ENCODE peak calls at places on chromosomes 16 and 17, in eight cellular contexts. One of them, this sample, is unnamed.

GRCh38 chr16:19116711-19117449 is 3.1 kb downstream of the ITPRIPL2 start:
- DNase-seq in adrenal gland: peak; percentile 46
- DNase-seq in CD8-positive, alpha-beta T cell: no peak
- DNase-seq in lung: no peak
- DNase-seq in left lung: no peak
- DNase-seq in Karpas-422: no peak
- DNase-seq in prostate gland: no peak
- DNase-seq in upper lobe of right lung: no peak
- DNase-seq in this sample: no peak

GRCh38 chr16:26665166-26665939 is 401.4 kb upstream of the C16orf82 start:
- DNase-seq in lung: no peak
- DNase-seq in prostate gland: no peak
- DNase-seq in CD8-positive, alpha-beta T cell: no peak
- DNase-seq in adrenal gland: no peak
- DNase-seq in Karpas-422: peak; percentile 63
- DNase-seq in upper lobe of right lung: no peak
- DNase-seq in left lung: no peak
- DNase-seq in this sample: no peak

GRCh38 chr16:67246081-67246944 is 968 bp downstream of the FHOD1 start:
- DNase-seq in upper lobe of right lung: peak; percentile 97
- DNase-seq in left lung: peak; percentile 93
- DNase-seq in CD8-positive, alpha-beta T cell: peak; percentile 34
- DNase-seq in adrenal gland: peak; percentile 92
- DNase-seq in lung: peak; percentile 94
- DNase-seq in Karpas-422: peak; percentile 89
- DNase-seq in prostate gland: peak; percentile 89
- DNase-seq in this sample: peak; percentile 44

GRCh38 chr17:29127840-29128239 is 52.4 kb downstream of the MYO18A start:
- DNase-seq in adrenal gland: no peak
- DNase-seq in prostate gland: no peak
- DNase-seq in CD8-positive, alpha-beta T cell: no peak
- DNase-seq in lung: no peak
- DNase-seq in upper lobe of right lung: no peak
- DNase-seq in Karpas-422: no peak
- DNase-seq in left lung: no peak
- DNase-seq in this sample: no peak

GRCh38 chr17:74089869-74090464 is 113.5 kb upstream of the RPL38 start:
- DNase-seq in upper lobe of right lung: peak; percentile 78
- DNase-seq in adrenal gland: peak; percentile 55
- DNase-seq in prostate gland: peak; percentile 27
- DNase-seq in Karpas-422: peak; percentile 93
- DNase-seq in left lung: peak; percentile 69
- DNase-seq in CD8-positive, alpha-beta T cell: no peak
- DNase-seq in lung: peak; percentile 42
- DNase-seq in this sample: no peak

GRCh38 chr17:6413073-6413472 is 21.8 kb downstream of the AIPL1 start:
- DNase-seq in upper lobe of right lung: no peak
- DNase-seq in Karpas-422: peak; percentile 84
- DNase-seq in left lung: no peak
- DNase-seq in lung: no peak
- DNase-seq in adrenal gland: no peak
- DNase-seq in CD8-positive, alpha-beta T cell: no peak
- DNase-seq in prostate gland: no peak
- DNase-seq in this sample: peak; percentile 8

GRCh38 chr16:48687421-48688038 is 77.5 kb upstream of the N4BP1 start:
- DNase-seq in CD8-positive, alpha-beta T cell: no peak
- DNase-seq in Karpas-422: peak; percentile 89
- DNase-seq in left lung: peak; percentile 35
- DNase-seq in upper lobe of right lung: no peak
- DNase-seq in adrenal gland: peak; percentile 71
- DNase-seq in lung: peak; percentile 41
- DNase-seq in prostate gland: peak; percentile 9
- DNase-seq in this sample: peak; percentile 5

GRCh38 chr17:66900126-66901010 is 64.1 kb upstream of the CACNG4 start:
- DNase-seq in CD8-positive, alpha-beta T cell: no peak
- DNase-seq in lung: no peak
- DNase-seq in upper lobe of right lung: peak; percentile 6
- DNase-seq in Karpas-422: peak; percentile 55
- DNase-seq in adrenal gland: no peak
- DNase-seq in left lung: no peak
- DNase-seq in prostate gland: no peak
- DNase-seq in this sample: no peak

GRCh38 chr17:10197721-10198508 is 491 bp downstream of the GAS7 start:
- DNase-seq in prostate gland: no peak
- DNase-seq in Karpas-422: no peak
- DNase-seq in lung: no peak
- DNase-seq in adrenal gland: no peak
- DNase-seq in upper lobe of right lung: peak; percentile 70
- DNase-seq in CD8-positive, alpha-beta T cell: no peak
- DNase-seq in left lung: peak; percentile 39
- DNase-seq in this sample: no peak

GRCh38 chr16:89923640-89924297 is 627 bp downstream of the TUBB3 start:
- DNase-seq in CD8-positive, alpha-beta T cell: no peak
- DNase-seq in lung: no peak
- DNase-seq in left lung: no peak
- DNase-seq in Karpas-422: peak; percentile 73
- DNase-seq in prostate gland: no peak
- DNase-seq in adrenal gland: peak; percentile 58
- DNase-seq in upper lobe of right lung: no peak
- DNase-seq in this sample: no peak

GRCh38 chr17:10837987-10838386 is at the start of gene PIRT:
- DNase-seq in CD8-positive, alpha-beta T cell: no peak
- DNase-seq in Karpas-422: no peak
- DNase-seq in lung: no peak
- DNase-seq in left lung: no peak
- DNase-seq in adrenal gland: no peak
- DNase-seq in prostate gland: no peak
- DNase-seq in upper lobe of right lung: no peak
- DNase-seq in this sample: no peak

GRCh38 chr17:9151091-9151490 is 129.8 kb downstream of the NTN1 start:
- DNase-seq in adrenal gland: no peak
- DNase-seq in upper lobe of right lung: no peak
- DNase-seq in CD8-positive, alpha-beta T cell: no peak
- DNase-seq in left lung: no peak
- DNase-seq in Karpas-422: no peak
- DNase-seq in prostate gland: no peak
- DNase-seq in lung: no peak
- DNase-seq in this sample: no peak

GRCh38 chr17:59155439-59156177 is at the start of gene PRR11:
- DNase-seq in lung: peak; percentile 95
- DNase-seq in prostate gland: peak; percentile 99
- DNase-seq in Karpas-422: peak; percentile 99
- DNase-seq in adrenal gland: peak; percentile 98
- DNase-seq in left lung: peak; percentile 96
- DNase-seq in CD8-positive, alpha-beta T cell: peak; percentile 86
- DNase-seq in upper lobe of right lung: peak; percentile 91
- DNase-seq in this sample: no peak

GRCh38 chr16:12907670-12908233 is 6.4 kb downstream of the SHISA9 start:
- DNase-seq in Karpas-422: peak; percentile 52
- DNase-seq in upper lobe of right lung: no peak
- DNase-seq in lung: no peak
- DNase-seq in CD8-positive, alpha-beta T cell: no peak
- DNase-seq in adrenal gland: no peak
- DNase-seq in prostate gland: no peak
- DNase-seq in left lung: no peak
- DNase-seq in this sample: no peak

GRCh38 chr16:72985148-72985882 is 62.6 kb downstream of the ZFHX3 start:
- DNase-seq in Karpas-422: no peak
- DNase-seq in prostate gland: no peak
- DNase-seq in lung: no peak
- DNase-seq in left lung: no peak
- DNase-seq in adrenal gland: no peak
- DNase-seq in CD8-positive, alpha-beta T cell: no peak
- DNase-seq in upper lobe of right lung: no peak
- DNase-seq in this sample: no peak

GRCh38 chr16:17448640-17449638 is 21.8 kb downstream of the XYLT1 start:
- DNase-seq in CD8-positive, alpha-beta T cell: no peak
- DNase-seq in prostate gland: no peak
- DNase-seq in lung: peak; percentile 36
- DNase-seq in upper lobe of right lung: peak; percentile 73
- DNase-seq in left lung: peak; percentile 63
- DNase-seq in adrenal gland: peak; percentile 27
- DNase-seq in Karpas-422: peak; percentile 73
- DNase-seq in this sample: peak; percentile 48

GRCh38 chr16:17445421-17445820 is 25.3 kb downstream of the XYLT1 start:
- DNase-seq in Karpas-422: no peak
- DNase-seq in lung: no peak
- DNase-seq in left lung: no peak
- DNase-seq in CD8-positive, alpha-beta T cell: no peak
- DNase-seq in upper lobe of right lung: no peak
- DNase-seq in adrenal gland: no peak
- DNase-seq in prostate gland: no peak
- DNase-seq in this sample: no peak

GRCh38 chr16:17446661-17447060 is 24.1 kb downstream of the XYLT1 start:
- DNase-seq in Karpas-422: no peak
- DNase-seq in lung: no peak
- DNase-seq in left lung: no peak
- DNase-seq in CD8-positive, alpha-beta T cell: no peak
- DNase-seq in upper lobe of right lung: no peak
- DNase-seq in prostate gland: no peak
- DNase-seq in adrenal gland: peak; percentile 50
- DNase-seq in this sample: no peak

GRCh38 chr16:17444658-17445057 is 26.1 kb downstream of the XYLT1 start:
- DNase-seq in upper lobe of right lung: no peak
- DNase-seq in adrenal gland: no peak
- DNase-seq in left lung: no peak
- DNase-seq in lung: no peak
- DNase-seq in CD8-positive, alpha-beta T cell: no peak
- DNase-seq in Karpas-422: no peak
- DNase-seq in prostate gland: no peak
- DNase-seq in this sample: no peak

DNA sequence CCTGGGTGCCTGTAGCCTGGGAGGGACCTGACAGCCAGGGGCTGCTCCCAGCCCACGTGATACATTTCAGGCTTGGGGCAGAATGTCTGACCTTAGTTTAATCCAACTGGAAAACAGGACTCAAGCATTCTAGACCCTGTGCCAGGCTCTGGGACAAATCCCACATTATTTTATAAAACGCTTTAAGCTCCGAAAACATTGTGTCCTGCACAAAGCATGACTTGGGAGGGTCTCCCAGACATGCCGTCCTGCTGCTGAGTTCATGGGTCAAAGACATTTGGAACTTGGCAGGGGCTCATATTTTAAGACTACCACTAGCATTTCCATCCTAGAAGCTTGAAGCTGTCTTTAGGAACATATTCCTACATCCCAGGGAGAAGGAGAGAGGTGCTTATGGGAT is 23.5 kb downstream of the XYLT1 start:
- DNase-seq in left lung: no peak
- DNase-seq in CD8-positive, alpha-beta T cell: no peak
- DNase-seq in lung: no peak
- DNase-seq in Karpas-422: no peak
- DNase-seq in adrenal gland: no peak
- DNase-seq in upper lobe of right lung: no peak
- DNase-seq in prostate gland: no peak
- DNase-seq in this sample: no peak
- H3K4me1 ChIP-seq in left lung: no peaks in the 10 kb centered on the region
- H3K4me1 ChIP-seq in CD8-positive, alpha-beta T cell: peaks cover 28% of the 10 kb centered on the region
- H3K4me1 ChIP-seq in lung: peaks cover 7% of the 10 kb centered on the region
- H3K4me1 ChIP-seq in Karpas-422: peaks cover 21% of the 10 kb centered on the region
- H3K4me1 ChIP-seq in adrenal gland: peaks cover 20% of the 10 kb centered on the region
- H3K4me1 ChIP-seq in upper lobe of right lung: peaks cover 12% of the 10 kb centered on the region
- H3K4me1 ChIP-seq in prostate gland: no peaks in the 10 kb centered on the region
- H3K4me1 ChIP-seq in this sample: peaks cover 66% of the 10 kb centered on the region

DNA sequence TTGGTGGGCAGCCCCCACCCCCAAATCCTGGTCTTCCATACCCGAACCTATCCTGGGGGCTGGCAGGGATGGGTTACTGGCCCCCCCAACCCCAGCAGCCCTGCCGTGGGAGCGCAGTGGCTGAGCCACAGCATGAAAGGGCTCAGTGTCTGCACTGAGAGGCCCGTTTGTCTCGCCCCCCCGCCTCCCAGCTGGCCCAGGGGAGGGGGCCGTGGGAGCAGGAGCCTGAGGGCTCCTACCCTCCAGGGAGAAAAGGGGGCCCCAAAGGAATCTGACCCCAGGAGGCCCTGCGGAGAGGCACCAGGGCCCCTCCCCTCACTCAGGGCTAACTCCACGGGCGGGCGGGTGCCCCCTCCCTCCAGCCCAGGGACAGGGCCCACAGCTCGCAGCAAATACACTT is 7.6 kb downstream of the CASKIN2 start:
- DNase-seq in lung: no peak
- DNase-seq in Karpas-422: no peak
- DNase-seq in upper lobe of right lung: no peak
- DNase-seq in CD8-positive, alpha-beta T cell: no peak
- DNase-seq in prostate gland: no peak
- DNase-seq in adrenal gland: no peak
- DNase-seq in left lung: no peak
- DNase-seq in this sample: no peak
- H3K27ac ChIP-seq in lung: no peak overlapping the region
- H3K27ac ChIP-seq in Karpas-422: no peak overlapping the region
- H3K27ac ChIP-seq in upper lobe of right lung: peak overlapping the region; percentile 67
- H3K27ac ChIP-seq in CD8-positive, alpha-beta T cell: no peak overlapping the region
- H3K27ac ChIP-seq in prostate gland: no peak overlapping the region
- H3K27ac ChIP-seq in adrenal gland: no peak overlapping the region
- H3K27ac ChIP-seq in left lung: peak overlapping the region; percentile 77
- H3K27ac ChIP-seq in this sample: no peak overlapping the region

DNA sequence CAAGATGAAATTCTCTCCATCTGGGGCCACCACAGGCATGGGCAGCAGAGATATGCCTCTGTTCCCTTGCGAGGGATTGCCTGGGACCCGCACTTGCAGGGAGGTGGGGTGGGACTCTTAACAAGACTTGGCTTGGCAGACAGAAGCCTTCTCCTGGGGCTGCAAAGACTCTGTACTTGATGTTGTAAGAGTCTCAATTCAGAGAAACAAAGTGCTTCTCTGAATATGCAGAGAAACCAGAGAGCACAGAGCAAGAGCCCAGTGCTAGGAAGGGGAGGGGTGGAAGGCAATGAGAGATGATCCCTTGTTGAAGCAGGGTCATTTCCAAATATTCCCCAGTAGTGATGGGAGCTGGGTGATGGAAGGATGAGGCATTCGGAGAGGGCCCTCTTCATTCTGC is 2.2 kb downstream of the MMP28 start:
- DNase-seq in left lung: no peak
- DNase-seq in lung: no peak
- DNase-seq in CD8-positive, alpha-beta T cell: no peak
- DNase-seq in Karpas-422: no peak
- DNase-seq in prostate gland: no peak
- DNase-seq in adrenal gland: no peak
- DNase-seq in upper lobe of right lung: no peak
- DNase-seq in this sample: no peak
- H3K9me3 ChIP-seq in left lung: no peaks in the 10 kb centered on the region
- H3K9me3 ChIP-seq in lung: no peaks in the 10 kb centered on the region
- H3K9me3 ChIP-seq in CD8-positive, alpha-beta T cell: no peaks in the 10 kb centered on the region
- H3K9me3 ChIP-seq in Karpas-422: no peaks in the 10 kb centered on the region
- H3K9me3 ChIP-seq in prostate gland: no peaks in the 10 kb centered on the region
- H3K9me3 ChIP-seq in adrenal gland: no peaks in the 10 kb centered on the region
- H3K9me3 ChIP-seq in upper lobe of right lung: no peaks in the 10 kb centered on the region
- H3K9me3 ChIP-seq in this sample: no peaks in the 10 kb centered on the region

GRCh38 chr16:85867189-85867588 is 31.8 kb upstream of the IRF8 start:
- DNase-seq in prostate gland: no peak
- DNase-seq in lung: no peak
- DNase-seq in adrenal gland: no peak
- DNase-seq in Karpas-422: no peak
- DNase-seq in CD8-positive, alpha-beta T cell: no peak
- DNase-seq in upper lobe of right lung: no peak
- DNase-seq in left lung: no peak
- DNase-seq in this sample: no peak
- H3K4me1 ChIP-seq in prostate gland: no peaks in the 10 kb centered on the region
- H3K4me1 ChIP-seq in lung: no peaks in the 10 kb centered on the region
- H3K4me1 ChIP-seq in adrenal gland: peaks cover 3% of the 10 kb centered on the region
- H3K4me1 ChIP-seq in Karpas-422: no peaks in the 10 kb centered on the region
- H3K4me1 ChIP-seq in CD8-positive, alpha-beta T cell: no peaks in the 10 kb centered on the region
- H3K4me1 ChIP-seq in upper lobe of right lung: peaks cover 7% of the 10 kb centered on the region
- H3K4me1 ChIP-seq in left lung: no peaks in the 10 kb centered on the region
- H3K4me1 ChIP-seq in this sample: no peaks in the 10 kb centered on the region

This sample was measured in CD4-positive, alpha-beta memory T cell.